ENCODE peak calls at places on chromosomes 6 and 20, in nine cellular contexts. L, E, R, I, N, S, G, O and P are unnamed samples.

GRCh38 chr20:50744143-50744792 is 12.9 kb downstream of the PARD6B start:
- DNase-seq in E (peak), L (peak), G (peak), O (peak), N (peak), R (peak), I (peak), S (peak), P (peak)

GRCh38 chr6:2853766-2854393 is 12.2 kb upstream of the SERPINB1 start:
- DNase-seq in G (peak), S (no peak), N (no peak), O (peak), R (peak), E (peak), I (peak), L (no peak), P (peak)

GRCh38 chr6:27096834-27097511 is 150.5 kb upstream of the PRSS16 start:
- DNase-seq in S (no peak), G (no peak), L (peak), N (no peak), E (peak), I (peak), O (peak), R (no peak), P (peak)

GRCh38 chr6:57013501-57013900 is 33.0 kb upstream of the KIAA1586 start:
- DNase-seq in R (no peak), O (peak), G (no peak), N (no peak), I (peak), S (peak), E (no peak), L (no peak), P (peak)

GRCh38 chr6:39189131-39189530 is 40.1 kb downstream of the KCNK5 start:
- DNase-seq in N (no peak), I (no peak), R (no peak), G (no peak), O (no peak), L (no peak), E (no peak), S (no peak), P (no peak)

GRCh38 chr6:1535295-1535694 is 74.4 kb upstream of the FOXC1 start:
- DNase-seq in G (no peak), R (no peak), N (no peak), E (no peak), O (peak), S (no peak), I (no peak), L (no peak), P (no peak)

GRCh38 chr20:58048096-58048702 is 180.3 kb downstream of the ANKRD60 start:
- DNase-seq in R (peak), G (no peak), I (peak), O (peak), E (no peak), N (no peak), S (no peak), L (peak), P (peak)

GRCh38 chr6:2917065-2917464 is 14.0 kb upstream of the SERPINB9 start:
- DNase-seq in R (no peak), O (no peak), G (no peak), N (no peak), L (peak), I (no peak), E (no peak), S (no peak), P (no peak)

GRCh38 chr20:57965441-57965840 is 255.6 kb upstream of the PMEPA1 start:
- DNase-seq in L (no peak), S (no peak), N (no peak), I (no peak), G (no peak), R (no peak), O (no peak), E (no peak), P (no peak)

GRCh38 chr6:55199239-55199638 is 24.9 kb downstream of the HCRTR2 start:
- DNase-seq in O (no peak), S (no peak), L (no peak), N (no peak), R (no peak), G (no peak), E (no peak), I (no peak), P (no peak)

GRCh38 chr6:89353118-89353556 is 615 bp upstream of the UBE2J1 start:
- DNase-seq in N (peak), O (no peak), L (peak), R (no peak), S (no peak), E (no peak), I (no peak), G (no peak), P (no peak)

GRCh38 chr6:155880905-155881304 is 425.3 kb upstream of the NOX3 start:
- DNase-seq in R (no peak), N (no peak), S (peak), O (peak), G (no peak), I (no peak), L (no peak), E (no peak), P (peak)

GRCh38 chr6:108635505-108636226 is 74.9 kb downstream of the FOXO3 start:
- DNase-seq in E (no peak), G (no peak), I (no peak), O (no peak), S (no peak), R (no peak), L (no peak), N (no peak), P (no peak)

GRCh38 chr6:6332240-6332639 is 11.8 kb upstream of the F13A1 start:
- DNase-seq in G (no peak), N (no peak), R (no peak), O (no peak), L (no peak), S (no peak), I (no peak), E (no peak), P (no peak)

GRCh38 chr6:79868098-79868722 is 79.1 kb downstream of the ELOVL4 start:
- DNase-seq in S (peak), G (no peak), O (peak), L (peak), R (peak), I (peak), E (peak), N (no peak), P (peak)

GRCh38 chr20:3995067-3995748 is 20.1 kb downstream of the RNF24 start:
- DNase-seq in L (no peak), O (peak), G (no peak), S (no peak), E (no peak), R (no peak), N (no peak), I (peak), P (peak)

GRCh38 chr6:149031545-149032317 is 284.9 kb downstream of the UST start:
- DNase-seq in I (no peak), E (peak), O (peak), R (peak), L (peak), N (no peak), G (no peak), S (no peak), P (peak)
- H3K4me3 ChIP-seq in I (no peak), E (peak), O (peak), R (no peak), L (peak), N (no peak), G (no peak), S (no peak), P (no peak)

DNA sequence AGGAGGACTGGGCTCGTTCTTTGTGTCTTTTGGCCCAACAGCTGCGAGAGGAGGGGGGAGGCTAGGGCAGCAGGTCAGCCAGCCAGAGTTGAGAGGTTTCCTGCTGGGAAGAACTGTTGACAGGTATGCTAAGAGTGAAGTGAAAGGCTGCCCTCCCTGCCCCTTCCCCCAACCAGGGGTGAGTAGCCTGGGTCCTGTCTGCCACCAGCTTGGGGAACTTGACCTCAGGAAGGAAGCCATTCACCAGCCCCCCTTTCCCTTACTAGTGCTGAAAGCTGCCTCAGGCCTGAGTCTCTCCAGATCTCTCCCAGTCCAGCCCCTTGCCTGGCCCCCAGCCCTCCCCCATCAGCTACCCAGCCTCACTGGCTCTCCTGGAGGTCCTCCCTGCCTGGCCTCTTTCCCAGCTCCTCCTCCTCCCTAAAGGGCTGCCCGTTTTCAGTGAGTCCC is 20.7 kb upstream of the ZNF76 start:
- DNase-seq in O (no peak), L (no peak), E (no peak), N (peak), I (no peak), S (no peak), G (no peak), R (no peak), P (peak)
- H3K4me3 ChIP-seq in O (no peak), L (no peak), E (no peak), N (no peak), I (no peak), S (no peak), G (no peak), R (no peak), P (no peak)

DNA sequence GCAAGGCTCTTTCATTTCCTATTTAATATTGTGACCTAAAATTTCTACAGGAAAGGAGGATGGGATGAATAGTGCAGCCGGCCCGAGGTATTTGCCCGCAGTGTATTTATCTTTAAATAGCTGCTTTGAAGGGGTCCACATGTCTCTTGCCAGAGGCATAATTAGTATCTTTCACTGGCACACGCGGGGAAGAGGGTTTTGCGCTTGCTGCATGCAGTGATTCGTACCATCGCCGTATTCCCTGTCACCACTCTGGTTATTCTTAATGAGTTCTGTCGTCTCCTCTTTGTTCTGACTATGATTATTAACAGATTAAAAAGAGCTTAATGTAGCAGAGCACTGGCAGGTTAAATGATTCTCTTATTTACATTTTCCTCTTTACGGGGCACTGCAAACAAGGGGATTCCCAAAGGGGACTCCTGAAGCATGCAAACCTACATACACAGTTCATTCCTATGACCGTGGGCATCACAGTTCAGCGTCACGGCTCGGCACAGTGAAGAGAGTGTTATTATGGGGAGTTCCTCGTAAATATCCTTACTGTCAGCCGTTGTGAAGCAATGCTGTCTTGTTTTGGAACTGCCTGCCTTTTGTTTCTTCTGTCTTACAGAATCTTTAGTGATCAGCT is 204.8 kb downstream of the DTNBP1 start:
- DNase-seq in R (no peak), O (no peak), S (no peak), I (no peak), G (no peak), E (no peak), N (no peak), L (no peak), P (no peak)
- H3K4me3 ChIP-seq in R (no peak), O (no peak), S (no peak), I (no peak), G (no peak), E (no peak), N (peak), L (no peak), P (no peak)

GRCh38 chr6:18183736-18184135 is 28.5 kb downstream of the KDM1B start:
- DNase-seq in N (no peak), S (no peak), I (no peak), E (no peak), G (no peak), O (no peak), L (no peak), R (no peak), P (no peak)

GRCh38 chr6:18192026-18192425 is 36.8 kb downstream of the KDM1B start:
- DNase-seq in N (no peak), I (no peak), E (no peak), G (no peak), R (no peak), O (no peak), L (no peak), S (no peak), P (no peak)

GRCh38 chr6:18185624-18186023 is 30.4 kb downstream of the KDM1B start:
- DNase-seq in E (no peak), I (no peak), S (no peak), G (no peak), R (no peak), O (no peak), N (no peak), L (no peak), P (no peak)

GRCh38 chr6:18186033-18186432 is 30.8 kb downstream of the KDM1B start:
- DNase-seq in I (no peak), N (no peak), O (no peak), L (no peak), G (no peak), S (no peak), R (no peak), E (no peak), P (no peak)

GRCh38 chr6:18187701-18188100 is 32.5 kb downstream of the KDM1B start:
- DNase-seq in E (no peak), R (no peak), L (no peak), I (no peak), N (no peak), G (no peak), S (no peak), O (no peak), P (no peak)
- H3K4me3 ChIP-seq in E (no peak), R (no peak), L (no peak), I (no peak), N (no peak), G (no peak), S (no peak), O (no peak), P (no peak)

DNA sequence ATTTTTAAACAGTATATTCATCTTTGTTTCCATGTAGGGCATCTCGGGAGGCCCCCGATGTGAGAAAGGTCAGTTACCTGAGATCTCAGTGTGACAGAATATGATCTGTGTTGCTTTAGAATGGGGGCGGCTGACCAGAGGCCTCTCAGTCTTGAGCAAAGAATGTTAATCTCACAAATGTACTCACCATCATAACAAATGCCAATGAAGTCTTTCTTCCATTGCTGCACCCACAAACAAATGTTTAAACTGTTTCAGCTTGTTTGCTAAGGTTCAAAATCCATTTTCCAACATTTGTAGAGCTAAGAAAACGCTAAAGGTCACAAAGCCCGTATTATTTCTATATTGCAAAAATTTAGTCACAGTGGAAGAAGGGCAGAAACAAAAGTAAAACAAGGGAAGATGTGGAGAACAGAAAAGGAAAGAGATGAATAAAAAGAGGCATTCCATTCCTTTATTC is 31.8 kb downstream of the ELOVL2 start:
- DNase-seq in N (no peak), L (no peak), I (no peak), R (peak), O (no peak), E (no peak), G (no peak), S (no peak), P (no peak)
- H3K4me3 ChIP-seq in N (no peak), L (no peak), I (no peak), R (peak), O (no peak), E (no peak), G (no peak), S (no peak), P (no peak)

GRCh38 chr6:33392979-33393378 is 1.4 kb downstream of the KIFC1 start:
- DNase-seq in I (no peak), N (no peak), O (no peak), L (no peak), S (no peak), E (no peak), G (no peak), R (no peak), P (no peak)
- H3K4me3 ChIP-seq in I (peak), N (no peak), O (peak), L (peak), S (peak), E (peak), G (no peak), R (peak), P (peak)

DNA sequence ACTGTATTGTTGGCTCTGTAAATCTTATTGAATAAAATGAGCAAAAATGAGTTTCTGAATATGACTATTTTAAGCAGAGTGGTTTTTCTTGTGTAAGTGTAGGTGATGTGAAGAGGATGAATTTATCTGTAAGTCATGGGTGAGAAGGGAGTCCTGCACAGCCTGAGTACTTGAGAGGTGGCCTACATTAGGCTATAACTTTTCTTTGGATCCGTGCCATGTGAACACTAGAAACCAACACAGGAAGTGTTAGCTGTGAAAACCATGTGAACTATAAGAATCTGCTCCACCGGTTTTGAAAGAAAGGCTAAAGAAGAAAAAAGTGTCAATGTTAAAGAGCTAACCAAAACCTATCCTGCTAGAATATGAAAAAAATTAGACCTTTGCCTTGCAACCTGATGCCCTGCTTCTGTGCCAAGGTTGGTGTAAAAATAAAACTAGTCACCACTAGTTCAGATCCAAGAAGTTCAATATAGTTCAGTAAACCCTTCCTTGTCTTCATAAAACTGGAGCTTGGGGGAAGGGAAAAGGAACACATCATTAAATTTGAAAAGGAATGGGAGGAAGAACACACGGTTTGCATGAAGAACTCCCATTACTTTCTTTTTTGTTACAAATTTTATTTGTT is 21.3 kb downstream of the PLCB1 start:
- DNase-seq in G (no peak), R (no peak), I (peak), O (peak), L (no peak), S (no peak), E (no peak), N (no peak), P (peak)
- H3K4me3 ChIP-seq in G (no peak), R (no peak), I (no peak), O (no peak), L (no peak), S (no peak), E (no peak), N (no peak), P (no peak)

DNA sequence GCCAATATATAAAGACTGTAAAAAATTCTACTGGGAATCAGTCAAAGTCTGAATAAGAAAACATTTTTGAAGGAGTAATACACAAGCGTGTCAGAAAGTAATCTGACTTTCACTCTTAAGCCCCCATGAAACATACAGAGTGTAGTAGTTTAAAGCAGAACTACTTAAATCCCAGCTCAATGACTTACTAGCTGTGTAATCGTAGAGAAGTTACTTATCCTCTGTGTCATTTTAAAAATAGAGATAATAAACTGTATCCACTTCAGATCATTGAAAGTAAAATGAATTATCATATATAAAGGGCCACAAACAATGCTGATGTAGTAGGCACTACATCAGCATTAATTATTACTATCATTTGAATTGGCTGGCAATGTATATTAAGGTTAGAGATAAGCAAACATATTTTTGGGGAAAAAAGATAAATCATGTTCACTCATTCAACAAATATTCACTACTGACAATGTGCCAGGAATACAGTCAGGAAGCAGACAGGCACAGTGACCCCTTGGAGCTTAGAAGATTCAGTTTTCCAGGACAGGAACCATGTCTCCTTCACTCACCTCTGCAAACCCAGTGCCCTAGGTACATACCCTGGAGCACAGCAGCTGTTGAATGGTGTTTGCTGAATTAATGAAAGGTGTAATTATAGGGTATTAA is 14.4 kb downstream of the REPS1 start:
- DNase-seq in O (peak), G (no peak), S (no peak), N (no peak), R (no peak), I (no peak), L (no peak), E (no peak), P (peak)
- H3K4me3 ChIP-seq in O (no peak), G (no peak), S (no peak), N (no peak), R (no peak), I (no peak), L (no peak), E (no peak), P (no peak)

GRCh38 chr6:161228911-161229591 is 44.8 kb downstream of the AGPAT4 start:
- DNase-seq in O (peak), G (no peak), R (no peak), I (peak), E (no peak), S (peak), L (no peak), N (no peak), P (peak)
- H3K4me3 ChIP-seq in O (no peak), G (no peak), R (no peak), I (no peak), E (no peak), S (no peak), L (no peak), N (no peak), P (peak)

GRCh38 chr6:46263709-46264091 is 92.9 kb upstream of the ENPP5 start:
- DNase-seq in I (peak), S (peak), N (no peak), G (no peak), R (no peak), E (no peak), O (no peak), L (no peak), P (peak)
- H3K4me3 ChIP-seq in I (no peak), S (no peak), N (no peak), G (no peak), R (no peak), E (no peak), O (no peak), L (no peak), P (no peak)